ENCODE peak calls at places on chromosomes 2 and 18, in eight cellular contexts. One of them, this sample, is unnamed.

GRCh38 chr18:50240083-50240563 is 26.2 kb downstream of the CFAP53 start:
- DNase-seq in right lobe of liver: no peak
- DNase-seq in A673: no peak
- DNase-seq in NCI-H1092 treated with DMSO at 0.1 percent for 48 hours: no peak
- DNase-seq in mammary epithelial cell: peak
- DNase-seq in HFF-Myc: no peak
- DNase-seq in fibroblast of pulmonary artery: no peak
- DNase-seq in AML-193: no peak
- DNase-seq in this sample: no peak

GRCh38 chr2:207090389-207090788 is 75.4 kb downstream of the KLF7 start:
- DNase-seq in right lobe of liver: no peak
- DNase-seq in A673: no peak
- DNase-seq in NCI-H1092 treated with DMSO at 0.1 percent for 48 hours: no peak
- DNase-seq in mammary epithelial cell: no peak
- DNase-seq in HFF-Myc: no peak
- DNase-seq in fibroblast of pulmonary artery: no peak
- DNase-seq in AML-193: no peak
- DNase-seq in this sample: no peak

GRCh38 chr2:218026676-218027425 is 24.1 kb upstream of the TNS1 start:
- DNase-seq in right lobe of liver: no peak
- DNase-seq in A673: no peak
- DNase-seq in NCI-H1092 treated with DMSO at 0.1 percent for 48 hours: no peak
- DNase-seq in mammary epithelial cell: no peak
- DNase-seq in HFF-Myc: no peak
- DNase-seq in fibroblast of pulmonary artery: no peak
- DNase-seq in AML-193: no peak
- DNase-seq in this sample: no peak

GRCh38 chr2:14634885-14635871 is 2.7 kb downstream of the LRATD1 start:
- DNase-seq in right lobe of liver: peak
- DNase-seq in A673: peak
- DNase-seq in NCI-H1092 treated with DMSO at 0.1 percent for 48 hours: peak
- DNase-seq in mammary epithelial cell: peak
- DNase-seq in HFF-Myc: no peak
- DNase-seq in fibroblast of pulmonary artery: peak
- DNase-seq in AML-193: no peak
- DNase-seq in this sample: peak

GRCh38 chr18:49447810-49448745 is 12.4 kb downstream of the DYM start:
- DNase-seq in right lobe of liver: no peak
- DNase-seq in A673: peak
- DNase-seq in NCI-H1092 treated with DMSO at 0.1 percent for 48 hours: peak
- DNase-seq in mammary epithelial cell: peak
- DNase-seq in HFF-Myc: peak
- DNase-seq in fibroblast of pulmonary artery: peak
- DNase-seq in AML-193: peak
- DNase-seq in this sample: peak

GRCh38 chr2:55519908-55520885 is 679 bp downstream of the CFAP36 start:
- DNase-seq in right lobe of liver: no peak
- DNase-seq in A673: no peak
- DNase-seq in NCI-H1092 treated with DMSO at 0.1 percent for 48 hours: peak
- DNase-seq in mammary epithelial cell: peak
- DNase-seq in HFF-Myc: no peak
- DNase-seq in fibroblast of pulmonary artery: peak
- DNase-seq in AML-193: peak
- DNase-seq in this sample: no peak

GRCh38 chr2:15704086-15704787 is 112.6 kb downstream of the DDX1 start:
- DNase-seq in right lobe of liver: no peak
- DNase-seq in A673: no peak
- DNase-seq in NCI-H1092 treated with DMSO at 0.1 percent for 48 hours: no peak
- DNase-seq in mammary epithelial cell: no peak
- DNase-seq in HFF-Myc: no peak
- DNase-seq in fibroblast of pulmonary artery: peak
- DNase-seq in AML-193: no peak
- DNase-seq in this sample: no peak

GRCh38 chr2:40348038-40348437 is 103.9 kb downstream of the SLC8A1 start:
- DNase-seq in right lobe of liver: no peak
- DNase-seq in A673: peak
- DNase-seq in NCI-H1092 treated with DMSO at 0.1 percent for 48 hours: no peak
- DNase-seq in mammary epithelial cell: no peak
- DNase-seq in HFF-Myc: no peak
- DNase-seq in fibroblast of pulmonary artery: no peak
- DNase-seq in AML-193: no peak
- DNase-seq in this sample: no peak

GRCh38 chr2:9165625-9166024 is 41.0 kb upstream of the ASAP2 start:
- DNase-seq in right lobe of liver: no peak
- DNase-seq in A673: no peak
- DNase-seq in NCI-H1092 treated with DMSO at 0.1 percent for 48 hours: no peak
- DNase-seq in mammary epithelial cell: peak
- DNase-seq in HFF-Myc: no peak
- DNase-seq in fibroblast of pulmonary artery: no peak
- DNase-seq in AML-193: no peak
- DNase-seq in this sample: no peak

This sample was measured in COR-L47.